ENCODE peak calls at places on chromosome 1, in four cellular contexts. One of them, this sample, is unnamed.

GRCh38 chr1:66288048-66288447 is 245.9 kb upstream of the SGIP1 start:
- DNase-seq in activated B cell treated with CpG ODN at 0.5 μM for 24 hours: no peak
- DNase-seq in HFF-Myc: no peak
- DNase-seq in MM.1S: no peak
- DNase-seq in this sample: no peak

GRCh38 chr1:214902636-214903320 is 179.8 kb upstream of the KCNK2 start:
- DNase-seq in MM.1S: no peak
- DNase-seq in HFF-Myc: no peak
- DNase-seq in activated B cell treated with CpG ODN at 0.5 μM for 24 hours: no peak
- DNase-seq in this sample: no peak

GRCh38 chr1:165153182-165153581 is 203.3 kb downstream of the LMX1A start:
- DNase-seq in activated B cell treated with CpG ODN at 0.5 μM for 24 hours: no peak
- DNase-seq in MM.1S: no peak
- DNase-seq in HFF-Myc: no peak
- DNase-seq in this sample: no peak

GRCh38 chr1:102296116-102296515 is 299.4 kb upstream of the OLFM3 start:
- DNase-seq in HFF-Myc: no peak
- DNase-seq in MM.1S: no peak
- DNase-seq in activated B cell treated with CpG ODN at 0.5 μM for 24 hours: no peak
- DNase-seq in this sample: no peak

GRCh38 chr1:43069481-43070050 is 102.5 kb downstream of the EBNA1BP2 start:
- DNase-seq in activated B cell treated with CpG ODN at 0.5 μM for 24 hours: no peak
- DNase-seq in HFF-Myc: no peak
- DNase-seq in MM.1S: no peak
- DNase-seq in this sample: no peak

GRCh38 chr1:231993968-231994455 is 367.4 kb downstream of the DISC1 start:
- DNase-seq in HFF-Myc: no peak
- DNase-seq in activated B cell treated with CpG ODN at 0.5 μM for 24 hours: no peak
- DNase-seq in MM.1S: no peak
- DNase-seq in this sample: no peak

GRCh38 chr1:66243548-66244130 is 290.3 kb upstream of the SGIP1 start:
- DNase-seq in HFF-Myc: no peak
- DNase-seq in MM.1S: peak; percentile 81
- DNase-seq in activated B cell treated with CpG ODN at 0.5 μM for 24 hours: no peak
- DNase-seq in this sample: no peak

GRCh38 chr1:183877321-183877720 is 72.4 kb downstream of the RGL1 start:
- DNase-seq in activated B cell treated with CpG ODN at 0.5 μM for 24 hours: no peak
- DNase-seq in MM.1S: no peak
- DNase-seq in HFF-Myc: no peak
- DNase-seq in this sample: no peak

GRCh38 chr1:52054496-52055065 is 410 bp downstream of the TXNDC12 start:
- DNase-seq in HFF-Myc: no peak
- DNase-seq in activated B cell treated with CpG ODN at 0.5 μM for 24 hours: no peak
- DNase-seq in MM.1S: no peak
- DNase-seq in this sample: no peak

GRCh38 chr1:36155560-36156328 is at the start of gene MAP7D1:
- DNase-seq in HFF-Myc: no peak
- DNase-seq in MM.1S: peak; percentile 78
- DNase-seq in activated B cell treated with CpG ODN at 0.5 μM for 24 hours: peak; percentile 88
- DNase-seq in this sample: peak; percentile 87

GRCh38 chr1:99250724-99251123 is 13.6 kb upstream of the PLPPR4 start:
- DNase-seq in MM.1S: no peak
- DNase-seq in activated B cell treated with CpG ODN at 0.5 μM for 24 hours: no peak
- DNase-seq in HFF-Myc: no peak
- DNase-seq in this sample: no peak

GRCh38 chr1:67586596-67586995 is 98.4 kb upstream of the GADD45A start:
- DNase-seq in HFF-Myc: no peak
- DNase-seq in MM.1S: no peak
- DNase-seq in activated B cell treated with CpG ODN at 0.5 μM for 24 hours: no peak
- DNase-seq in this sample: no peak

GRCh38 chr1:181430015-181430657 is 53.2 kb upstream of the CACNA1E start:
- DNase-seq in activated B cell treated with CpG ODN at 0.5 μM for 24 hours: no peak
- DNase-seq in MM.1S: no peak
- DNase-seq in HFF-Myc: no peak
- DNase-seq in this sample: no peak

GRCh38 chr1:30888391-30888790 is 20.2 kb downstream of the SDC3 start:
- DNase-seq in activated B cell treated with CpG ODN at 0.5 μM for 24 hours: no peak
- DNase-seq in MM.1S: no peak
- DNase-seq in HFF-Myc: peak; percentile 43
- DNase-seq in this sample: no peak

GRCh38 chr1:150895618-150896017 is 8.7 kb downstream of the CTXND2 start:
- DNase-seq in MM.1S: no peak
- DNase-seq in HFF-Myc: no peak
- DNase-seq in activated B cell treated with CpG ODN at 0.5 μM for 24 hours: no peak
- DNase-seq in this sample: no peak

GRCh38 chr1:177413982-177414654 is 243.4 kb downstream of the BRINP2 start:
- DNase-seq in activated B cell treated with CpG ODN at 0.5 μM for 24 hours: no peak
- DNase-seq in HFF-Myc: no peak
- DNase-seq in MM.1S: no peak
- DNase-seq in this sample: no peak

GRCh38 chr1:174967845-174968705 is 31.7 kb upstream of the CACYBP start:
- DNase-seq in activated B cell treated with CpG ODN at 0.5 μM for 24 hours: no peak
- DNase-seq in MM.1S: peak; percentile 83
- DNase-seq in HFF-Myc: no peak
- DNase-seq in this sample: no peak

GRCh38 chr1:51415963-51416362 is 85.6 kb upstream of the TTC39A start:
- DNase-seq in activated B cell treated with CpG ODN at 0.5 μM for 24 hours: no peak
- DNase-seq in MM.1S: no peak
- DNase-seq in HFF-Myc: no peak
- DNase-seq in this sample: no peak

GRCh38 chr1:203888807-203889251 is 27.4 kb downstream of the SNRPE start:
- DNase-seq in MM.1S: no peak
- DNase-seq in activated B cell treated with CpG ODN at 0.5 μM for 24 hours: no peak
- DNase-seq in HFF-Myc: peak; percentile 20
- DNase-seq in this sample: no peak

GRCh38 chr1:31683997-31684396 is 19.8 kb downstream of the COL16A1 start:
- DNase-seq in MM.1S: peak; percentile 16
- DNase-seq in HFF-Myc: no peak
- DNase-seq in activated B cell treated with CpG ODN at 0.5 μM for 24 hours: no peak
- DNase-seq in this sample: no peak

GRCh38 chr1:45297604-45298356 is 28.9 kb upstream of the HPDL start:
- DNase-seq in MM.1S: no peak
- DNase-seq in activated B cell treated with CpG ODN at 0.5 μM for 24 hours: no peak
- DNase-seq in HFF-Myc: no peak
- DNase-seq in this sample: no peak

GRCh38 chr1:67749844-67750689 is 65.1 kb downstream of the GADD45A start:
- DNase-seq in MM.1S: peak; percentile 61
- DNase-seq in HFF-Myc: peak; percentile 81
- DNase-seq in activated B cell treated with CpG ODN at 0.5 μM for 24 hours: no peak
- DNase-seq in this sample: no peak

GRCh38 chr1:58769809-58770345 is 14.0 kb downstream of the JUN start:
- DNase-seq in HFF-Myc: no peak
- DNase-seq in activated B cell treated with CpG ODN at 0.5 μM for 24 hours: no peak
- DNase-seq in MM.1S: no peak
- DNase-seq in this sample: no peak

GRCh38 chr1:74971982-74972381 is 162.2 kb upstream of the LHX8 start:
- DNase-seq in HFF-Myc: no peak
- DNase-seq in activated B cell treated with CpG ODN at 0.5 μM for 24 hours: no peak
- DNase-seq in MM.1S: peak; percentile 95
- DNase-seq in this sample: no peak

GRCh38 chr1:204565617-204566582 is 49.7 kb downstream of the MDM4 start:
- DNase-seq in MM.1S: peak; percentile 91
- DNase-seq in activated B cell treated with CpG ODN at 0.5 μM for 24 hours: peak; percentile 31
- DNase-seq in HFF-Myc: peak; percentile 41
- DNase-seq in this sample: no peak

DNA sequence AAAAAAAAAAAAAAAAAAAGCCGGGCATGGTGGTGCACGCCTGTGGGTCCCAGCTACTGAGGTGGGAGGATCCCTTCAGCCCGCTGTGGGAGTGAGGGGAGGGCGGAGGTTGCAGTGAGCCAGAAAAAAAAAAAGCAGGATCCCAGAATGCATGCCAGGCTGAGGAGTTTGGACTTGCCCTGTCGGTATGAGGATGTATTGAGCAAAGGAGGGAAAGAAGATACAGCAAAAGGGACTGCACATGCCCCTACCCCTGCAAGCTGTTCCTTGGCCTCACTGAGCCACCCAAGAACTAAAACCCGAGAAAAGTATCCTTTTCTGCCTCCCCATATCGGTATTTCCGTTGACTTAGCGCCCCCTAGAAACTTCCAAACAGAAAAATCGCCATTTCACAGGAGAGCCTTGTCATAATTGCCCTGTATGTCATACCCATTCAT is 1.3 kb upstream of the GPATCH4 start:
- DNase-seq in activated B cell treated with CpG ODN at 0.5 μM for 24 hours: no peak
- DNase-seq in HFF-Myc: no peak
- DNase-seq in MM.1S: peak; percentile 46
- DNase-seq in this sample: no peak
- TF ChIP-seq CTCF in activated B cell treated with CpG ODN at 0.5 μM for 24 hours: no peak
- TF ChIP-seq CTCF in HFF-Myc: peak; percentile 54
- TF ChIP-seq CTCF in MM.1S: peak; percentile 61
- TF ChIP-seq CTCF in this sample: peak; percentile 51

DNA sequence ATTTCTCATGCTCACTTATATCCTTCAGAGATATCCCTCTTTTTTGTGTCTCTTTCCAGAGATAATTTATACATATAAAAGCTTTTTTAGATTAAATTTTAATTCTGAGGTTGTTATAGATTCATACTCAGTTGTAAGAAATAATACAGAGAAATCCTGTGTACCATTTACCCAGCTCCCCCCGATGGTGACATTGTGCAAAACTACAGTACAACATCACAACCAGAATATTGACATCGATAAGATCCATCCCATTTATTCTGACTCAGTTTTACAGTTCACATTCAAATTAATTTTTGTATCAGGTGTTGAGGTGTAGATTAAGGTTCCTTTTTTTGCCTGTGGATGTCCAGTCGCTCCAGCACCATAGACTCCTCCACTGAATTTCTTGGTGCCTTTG is 14.3 kb downstream of the DMRTB1 start:
- DNase-seq in HFF-Myc: no peak
- DNase-seq in activated B cell treated with CpG ODN at 0.5 μM for 24 hours: no peak
- DNase-seq in MM.1S: peak; percentile 14
- DNase-seq in this sample: no peak
- TF ChIP-seq CTCF in HFF-Myc: peak; percentile 33
- TF ChIP-seq CTCF in activated B cell treated with CpG ODN at 0.5 μM for 24 hours: no peak
- TF ChIP-seq CTCF in MM.1S: peak; percentile 16
- TF ChIP-seq CTCF in this sample: peak; percentile 58

GRCh38 chr1:10735603-10736305 is 60.7 kb downstream of the CASZ1 start:
- DNase-seq in HFF-Myc: no peak
- DNase-seq in activated B cell treated with CpG ODN at 0.5 μM for 24 hours: no peak
- DNase-seq in MM.1S: no peak
- DNase-seq in this sample: no peak
- TF ChIP-seq CTCF in HFF-Myc: no peak
- TF ChIP-seq CTCF in activated B cell treated with CpG ODN at 0.5 μM for 24 hours: no peak
- TF ChIP-seq CTCF in MM.1S: no peak
- TF ChIP-seq CTCF in this sample: no peak

GRCh38 chr1:39699419-39699818 is 8.2 kb upstream of the HPCAL4 start:
- DNase-seq in MM.1S: no peak
- DNase-seq in activated B cell treated with CpG ODN at 0.5 μM for 24 hours: no peak
- DNase-seq in HFF-Myc: no peak
- DNase-seq in this sample: no peak
- TF ChIP-seq CTCF in MM.1S: peak; percentile 10
- TF ChIP-seq CTCF in activated B cell treated with CpG ODN at 0.5 μM for 24 hours: no peak
- TF ChIP-seq CTCF in HFF-Myc: no peak
- TF ChIP-seq CTCF in this sample: peak; percentile 60

DNA sequence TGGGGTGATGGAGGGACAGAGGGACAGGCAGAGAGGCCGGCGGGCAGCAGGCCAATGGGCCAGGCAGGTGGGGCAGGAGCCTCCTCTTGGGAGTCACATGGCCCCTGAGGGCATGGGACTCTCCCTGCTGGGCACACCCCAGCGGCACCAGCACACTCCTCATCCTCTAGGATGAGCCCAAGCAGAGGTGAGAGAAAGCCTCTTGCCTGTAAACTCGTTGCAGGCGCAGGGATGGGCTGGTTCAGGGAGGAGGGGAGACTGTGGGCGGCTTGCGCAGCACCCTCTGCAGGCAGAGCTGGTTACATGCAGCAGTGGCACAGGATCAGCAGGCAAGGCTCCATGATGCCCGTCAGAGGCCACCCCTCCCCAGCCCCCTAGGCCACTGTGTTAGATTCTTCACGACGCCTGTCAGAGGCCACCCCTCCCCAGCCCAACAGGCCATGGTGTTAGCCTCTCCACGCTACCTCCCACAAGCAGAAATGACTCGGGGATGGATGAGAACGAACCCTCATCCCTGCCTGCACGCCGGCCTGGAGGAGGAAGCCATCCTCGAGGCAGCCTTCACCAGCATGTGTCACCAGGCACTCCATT is 209.7 kb upstream of the VAMP3 start:
- DNase-seq in MM.1S: no peak
- DNase-seq in activated B cell treated with CpG ODN at 0.5 μM for 24 hours: no peak
- DNase-seq in HFF-Myc: no peak
- DNase-seq in this sample: no peak
- TF ChIP-seq CTCF in MM.1S: peak; percentile 19
- TF ChIP-seq CTCF in activated B cell treated with CpG ODN at 0.5 μM for 24 hours: no peak
- TF ChIP-seq CTCF in HFF-Myc: peak; percentile 49
- TF ChIP-seq CTCF in this sample: peak; percentile 62

GRCh38 chr1:16612332-16613172 is 812 bp downstream of the NBPF1 start:
- DNase-seq in HFF-Myc: peak; percentile 77
- DNase-seq in MM.1S: peak; percentile 47
- DNase-seq in activated B cell treated with CpG ODN at 0.5 μM for 24 hours: no peak
- DNase-seq in this sample: peak; percentile 86

GRCh38 chr1:16614361-16615252 is 1.2 kb upstream of the NBPF1 start:
- DNase-seq in activated B cell treated with CpG ODN at 0.5 μM for 24 hours: peak; percentile 20
- DNase-seq in MM.1S: no peak
- DNase-seq in HFF-Myc: no peak
- DNase-seq in this sample: peak; percentile 73

GRCh38 chr1:16615253-16616252 is 2.2 kb upstream of the NBPF1 start:
- DNase-seq in MM.1S: no peak
- DNase-seq in activated B cell treated with CpG ODN at 0.5 μM for 24 hours: peak; percentile 17
- DNase-seq in HFF-Myc: no peak
- DNase-seq in this sample: peak; percentile 75

GRCh38 chr1:16617101-16617727 is 3.9 kb upstream of the NBPF1 start:
- DNase-seq in MM.1S: no peak
- DNase-seq in HFF-Myc: no peak
- DNase-seq in activated B cell treated with CpG ODN at 0.5 μM for 24 hours: peak; percentile 19
- DNase-seq in this sample: peak; percentile 78

GRCh38 chr1:16613185-16614147 is at the start of gene NBPF1:
- DNase-seq in MM.1S: peak; percentile 99
- DNase-seq in HFF-Myc: peak; percentile 94
- DNase-seq in activated B cell treated with CpG ODN at 0.5 μM for 24 hours: peak; percentile 98
- DNase-seq in this sample: peak; percentile 100
- TF ChIP-seq CTCF in MM.1S: no peak
- TF ChIP-seq CTCF in HFF-Myc: no peak
- TF ChIP-seq CTCF in activated B cell treated with CpG ODN at 0.5 μM for 24 hours: no peak
- TF ChIP-seq CTCF in this sample: peak; percentile 34

GRCh38 chr1:197915797-197916686 is 1.1 kb upstream of the LHX9 start:
- DNase-seq in MM.1S: peak; percentile 27
- DNase-seq in HFF-Myc: peak; percentile 17
- DNase-seq in activated B cell treated with CpG ODN at 0.5 μM for 24 hours: no peak
- DNase-seq in this sample: no peak
- TF ChIP-seq CTCF in MM.1S: peak; percentile 61
- TF ChIP-seq CTCF in HFF-Myc: peak; percentile 74
- TF ChIP-seq CTCF in activated B cell treated with CpG ODN at 0.5 μM for 24 hours: no peak
- TF ChIP-seq CTCF in this sample: peak; percentile 77

GRCh38 chr1:105793541-105794146 is 1262.8 kb upstream of the PRMT6 start:
- DNase-seq in MM.1S: peak; percentile 27
- DNase-seq in HFF-Myc: peak; percentile 0
- DNase-seq in activated B cell treated with CpG ODN at 0.5 μM for 24 hours: no peak
- DNase-seq in this sample: no peak
- TF ChIP-seq CTCF in MM.1S: peak; percentile 53
- TF ChIP-seq CTCF in HFF-Myc: peak; percentile 31
- TF ChIP-seq CTCF in activated B cell treated with CpG ODN at 0.5 μM for 24 hours: no peak
- TF ChIP-seq CTCF in this sample: peak; percentile 89

GRCh38 chr1:245266105-245266504 is 111.3 kb downstream of the KIF26B start:
- DNase-seq in HFF-Myc: no peak
- DNase-seq in MM.1S: no peak
- DNase-seq in activated B cell treated with CpG ODN at 0.5 μM for 24 hours: no peak
- DNase-seq in this sample: no peak
- TF ChIP-seq CTCF in HFF-Myc: no peak
- TF ChIP-seq CTCF in MM.1S: no peak
- TF ChIP-seq CTCF in activated B cell treated with CpG ODN at 0.5 μM for 24 hours: no peak
- TF ChIP-seq CTCF in this sample: no peak

This sample was measured in type B pancreatic cell.